ENCODE peak calls at places on chromosomes 1 and 21, in nine cellular contexts. T is SK-N-SH; Q is WERI-Rb-1; A is heart right ventricle; H is bronchial epithelial cell; M is hepatocyte; F is psoas muscle; J is CD8-positive, alpha-beta T cell; N is adrenal gland. I is an unnamed sample.

GRCh38 chr21:46108827-46109226 is 10.9 kb downstream of the COL6A2 start:
- DNase-seq in T (no peak), Q (no peak), A (peak; percentile 0), H (no peak), M (no peak), F (no peak), J (no peak), N (no peak), I (no peak)

GRCh38 chr1:247054992-247055415 is 23.6 kb downstream of the ZNF670 start:
- DNase-seq in T (no peak), Q (no peak), A (no peak), H (peak; percentile 54), M (peak; percentile 33), F (no peak), J (no peak), N (no peak), I (no peak)

GRCh38 chr1:201966171-201966570 is 10.9 kb downstream of the TIMM17A start:
- DNase-seq in T (no peak), Q (no peak), A (no peak), H (no peak), M (no peak), F (no peak), J (no peak), N (no peak), I (no peak)

GRCh38 chr1:230277201-230277771 is 148.8 kb downstream of the PGBD5 start:
- DNase-seq in T (no peak), Q (peak; percentile 25), A (no peak), H (no peak), M (no peak), F (no peak), J (no peak), N (no peak), I (peak; percentile 95)

GRCh38 chr1:205030916-205031315 is 12.1 kb upstream of the CNTN2 start:
- DNase-seq in T (no peak), Q (peak; percentile 96), A (no peak), H (no peak), M (no peak), F (no peak), J (no peak), N (no peak), I (no peak)

GRCh38 chr1:84299536-84300260 is 1.8 kb upstream of the SAMD13 start:
- DNase-seq in T (no peak), Q (no peak), A (no peak), H (no peak), M (no peak), F (no peak), J (no peak), N (no peak), I (no peak)

GRCh38 chr1:226429051-226429461 is 21.2 kb upstream of the PARP1 start:
- DNase-seq in T (no peak), Q (no peak), A (no peak), H (peak; percentile 48), M (no peak), F (no peak), J (peak; percentile 14), N (no peak), I (no peak)

GRCh38 chr1:8315573-8316475 is 2.1 kb upstream of the SLC45A1 start:
- DNase-seq in T (peak; percentile 47), Q (no peak), A (no peak), H (no peak), M (peak; percentile 47), F (no peak), J (no peak), N (no peak), I (no peak)

GRCh38 chr1:175481126-175482071 is 262.0 kb downstream of the TNR start:
- DNase-seq in T (no peak), Q (no peak), A (no peak), H (peak; percentile 26), M (no peak), F (no peak), J (no peak), N (no peak), I (peak; percentile 26)

GRCh38 chr1:181458419-181458818 is 24.9 kb upstream of the CACNA1E start:
- DNase-seq in T (no peak), Q (no peak), A (no peak), H (no peak), M (no peak), F (no peak), J (no peak), N (no peak), I (no peak)

GRCh38 chr1:213492161-213493041 is 441.4 kb downstream of the RPS6KC1 start:
- DNase-seq in T (no peak), Q (no peak), A (no peak), H (no peak), M (no peak), F (no peak), J (no peak), N (no peak), I (no peak)

GRCh38 chr1:52268372-52268771 is 97.6 kb downstream of the CC2D1B start:
- DNase-seq in T (no peak), Q (no peak), A (no peak), H (peak; percentile 31), M (no peak), F (no peak), J (no peak), N (no peak), I (no peak)

GRCh38 chr1:171252482-171252881 is 4.2 kb downstream of the FMO1 start:
- DNase-seq in T (no peak), Q (no peak), A (no peak), H (no peak), M (no peak), F (no peak), J (no peak), N (no peak), I (no peak)

GRCh38 chr1:9129391-9130041 is 614 bp upstream of the GPR157 start:
- DNase-seq in T (peak; percentile 89), Q (no peak), A (peak; percentile 84), H (no peak), M (peak; percentile 94), F (peak; percentile 88), J (peak; percentile 78), N (peak; percentile 90), I (peak; percentile 65)

GRCh38 chr1:162689745-162690671 is 57.7 kb downstream of the DDR2 start:
- DNase-seq in T (no peak), Q (no peak), A (no peak), H (peak; percentile 41), M (no peak), F (peak; percentile 35), J (no peak), N (no peak), I (no peak)

GRCh38 chr1:230197644-230198567 is 130.9 kb downstream of the GALNT2 start:
- DNase-seq in T (no peak), Q (no peak), A (no peak), H (no peak), M (no peak), F (no peak), J (no peak), N (no peak), I (no peak)

GRCh38 chr21:41899431-41900202 is 20.5 kb upstream of the PRDM15 start:
- DNase-seq in T (no peak), Q (no peak), A (no peak), H (no peak), M (no peak), F (no peak), J (peak; percentile 8), N (no peak), I (no peak)
- H3K36me3 ChIP-seq in T (peaks cover 4% of the 10 kb centered on the region), Q (peaks cover 65% of the 10 kb centered on the region), A (peaks cover 96% of the 10 kb centered on the region), H (peaks cover under 1% of the 10 kb centered on the region), M (no peaks in the 10 kb centered on the region), F (no peaks in the 10 kb centered on the region), J (peaks cover 13% of the 10 kb centered on the region), N (peaks cover 93% of the 10 kb centered on the region), I (peaks cover 28% of the 10 kb centered on the region)

GRCh38 chr1:93640656-93641440 is 40.8 kb downstream of the BCAR3 start:
- DNase-seq in T (no peak), Q (no peak), A (no peak), H (no peak), M (no peak), F (no peak), J (no peak), N (no peak), I (no peak)
- H3K36me3 ChIP-seq in T (peaks cover 74% of the 10 kb centered on the region), Q (no peaks in the 10 kb centered on the region), A (peaks cover 31% of the 10 kb centered on the region), H (peaks cover 18% of the 10 kb centered on the region), M (no peaks in the 10 kb centered on the region), F (peaks cover 2% of the 10 kb centered on the region), J (no peaks in the 10 kb centered on the region), N (peaks cover 10% of the 10 kb centered on the region), I (no peaks in the 10 kb centered on the region)

GRCh38 chr1:167641786-167642500 is 11.9 kb downstream of the RCSD1 start:
- DNase-seq in T (no peak), Q (no peak), A (no peak), H (no peak), M (no peak), F (no peak), J (no peak), N (no peak), I (no peak)
- H3K36me3 ChIP-seq in T (no peaks in the 10 kb centered on the region), Q (no peaks in the 10 kb centered on the region), A (peaks cover 48% of the 10 kb centered on the region), H (no peaks in the 10 kb centered on the region), M (no peaks in the 10 kb centered on the region), F (peaks cover 4% of the 10 kb centered on the region), J (peaks cover 22% of the 10 kb centered on the region), N (no peaks in the 10 kb centered on the region), I (no peaks in the 10 kb centered on the region)

GRCh38 chr1:153748903-153749302 is 21.1 kb downstream of the INTS3 start:
- DNase-seq in T (no peak), Q (no peak), A (no peak), H (no peak), M (no peak), F (no peak), J (no peak), N (no peak), I (no peak)

GRCh38 chr1:153750026-153750995 is 22.5 kb downstream of the INTS3 start:
- DNase-seq in T (no peak), Q (no peak), A (no peak), H (no peak), M (no peak), F (no peak), J (no peak), N (no peak), I (no peak)

GRCh38 chr1:153752072-153752471 is 23.1 kb upstream of the SLC27A3 start:
- DNase-seq in T (no peak), Q (no peak), A (no peak), H (no peak), M (no peak), F (no peak), J (no peak), N (no peak), I (no peak)

GRCh38 chr1:153752561-153753195 is 22.5 kb upstream of the SLC27A3 start:
- DNase-seq in T (no peak), Q (no peak), A (no peak), H (no peak), M (peak; percentile 52), F (peak; percentile 53), J (no peak), N (peak; percentile 59), I (no peak)

DNA sequence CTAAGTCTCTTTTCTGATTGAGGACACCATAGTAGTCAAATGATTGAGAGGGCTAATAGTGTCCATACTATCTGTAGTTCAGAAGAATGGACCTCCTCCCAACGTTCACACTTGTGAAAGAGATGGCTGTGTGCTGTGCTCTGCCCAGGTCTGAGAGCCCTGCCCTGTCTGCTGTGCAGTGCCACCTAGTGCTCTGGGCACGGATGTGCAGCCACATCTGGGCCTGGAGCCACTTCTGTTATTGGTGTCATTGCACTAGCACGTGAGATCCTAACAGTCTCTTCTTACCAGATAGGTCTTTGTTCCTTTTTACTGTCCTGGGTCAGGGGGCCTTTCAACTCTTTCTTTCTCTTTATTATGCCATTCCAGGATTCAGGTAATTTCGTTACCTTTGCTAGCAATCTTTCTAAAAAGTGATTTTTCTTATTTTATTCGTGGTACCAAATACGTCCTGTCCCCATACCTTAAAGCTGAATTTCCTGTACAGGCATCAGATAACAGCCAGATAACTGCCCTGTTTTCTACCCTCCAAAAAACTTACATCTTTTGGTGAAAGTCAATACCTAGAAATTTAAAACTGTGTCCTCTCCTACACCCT is 21.7 kb downstream of the INTS3 start:
- DNase-seq in T (peak; percentile 86), Q (peak; percentile 94), A (peak; percentile 86), H (peak; percentile 65), M (peak; percentile 91), F (peak; percentile 86), J (peak; percentile 67), N (peak; percentile 88), I (peak; percentile 79)
- H3K36me3 ChIP-seq in T (peaks cover 44% of the 10 kb centered on the region), Q (peaks cover 97% of the 10 kb centered on the region), A (peaks cover 92% of the 10 kb centered on the region), H (peaks cover 25% of the 10 kb centered on the region), M (no peaks in the 10 kb centered on the region), F (peaks cover 23% of the 10 kb centered on the region), J (peaks cover 62% of the 10 kb centered on the region), N (peaks cover 85% of the 10 kb centered on the region), I (peaks cover 81% of the 10 kb centered on the region)

I was measured in HAP-1.